ENCODE peak calls at places on chromosome 4, in eight cellular contexts. Q, S, D, Z, R, N, G and K are unnamed samples.

GRCh38 chr4:101761405-101761804 is 29.1 kb upstream of the BANK1 start:
- DNase-seq in S (no peak), G (no peak), Q (no peak), Z (no peak), D (no peak), N (no peak), R (no peak), K (no peak)

GRCh38 chr4:123419885-123420743 is 23.5 kb downstream of the SPRY1 start:
- DNase-seq in N (no peak), S (no peak), G (no peak), R (no peak), Q (no peak), Z (no peak), D (no peak), K (no peak)

GRCh38 chr4:155122382-155122781 is 86.1 kb upstream of the NPY2R start:
- DNase-seq in Q (no peak), Z (no peak), D (no peak), N (no peak), G (no peak), S (no peak), R (no peak), K (no peak)

GRCh38 chr4:75990129-75990528 is 616 bp downstream of the SDAD1 start:
- DNase-seq in Q (no peak), S (no peak), Z (no peak), R (no peak), N (no peak), D (no peak), G (peak; percentile 19), K (no peak)

GRCh38 chr4:82811838-82812672 is 13.5 kb upstream of the SCD5 start:
- DNase-seq in N (no peak), Z (no peak), D (no peak), Q (no peak), R (no peak), G (no peak), S (no peak), K (no peak)

GRCh38 chr4:21845663-21846062 is 102.9 kb downstream of the KCNIP4 start:
- DNase-seq in D (no peak), N (no peak), R (no peak), Z (no peak), Q (no peak), G (no peak), S (no peak), K (no peak)

GRCh38 chr4:42643685-42644084 is 13.2 kb downstream of the ATP8A1 start:
- DNase-seq in Z (no peak), G (peak; percentile 94), Q (no peak), N (no peak), S (no peak), D (peak; percentile 95), R (no peak), K (no peak)

GRCh38 chr4:856468-856901 is 30.6 kb upstream of the CPLX1 start:
- DNase-seq in R (no peak), G (no peak), D (peak; percentile 21), Z (no peak), N (no peak), Q (no peak), S (no peak), K (no peak)

GRCh38 chr4:28918871-28919270 is 1801.3 kb upstream of the PCDH7 start:
- DNase-seq in D (no peak), Q (no peak), G (no peak), Z (no peak), S (no peak), N (no peak), R (no peak), K (no peak)

GRCh38 chr4:37441231-37442061 is 196.9 kb downstream of the NWD2 start:
- DNase-seq in R (no peak), Z (no peak), Q (no peak), S (no peak), D (no peak), G (no peak), N (peak; percentile 84), K (no peak)

GRCh38 chr4:158010346-158010745 is 162.5 kb downstream of the GASK1B start:
- DNase-seq in S (no peak), Q (no peak), D (no peak), R (no peak), N (no peak), Z (no peak), G (no peak), K (no peak)

GRCh38 chr4:140252144-140252741 is 98.3 kb upstream of the MAML3 start:
- DNase-seq in G (peak; percentile 14), S (no peak), R (no peak), Z (peak; percentile 70), N (no peak), Q (no peak), D (peak; percentile 18), K (peak; percentile 52)

GRCh38 chr4:10055871-10056270 is 34.6 kb upstream of the SLC2A9 start:
- DNase-seq in Z (no peak), Q (no peak), G (no peak), S (no peak), R (no peak), N (no peak), D (no peak), K (no peak)

GRCh38 chr4:148261861-148262260 is 180.4 kb downstream of the NR3C2 start:
- DNase-seq in N (no peak), G (no peak), R (no peak), S (no peak), Q (no peak), D (no peak), Z (no peak), K (no peak)

GRCh38 chr4:114078636-114079035 is 99.2 kb upstream of the ARSJ start:
- DNase-seq in N (no peak), R (no peak), G (no peak), Z (no peak), S (no peak), Q (no peak), D (no peak), K (no peak)

GRCh38 chr4:78293841-78294301 is 236.7 kb downstream of the FRAS1 start:
- DNase-seq in D (no peak), S (peak; percentile 52), Z (no peak), R (no peak), G (no peak), N (no peak), Q (no peak), K (no peak)

GRCh38 chr4:108834167-108834566 is 71.3 kb upstream of the ETNPPL start:
- DNase-seq in S (peak; percentile 34), Z (no peak), G (no peak), Q (no peak), D (no peak), R (no peak), N (no peak), K (no peak)

GRCh38 chr4:111362891-111363290 is 740.0 kb upstream of the PITX2 start:
- DNase-seq in Q (no peak), N (no peak), G (no peak), D (no peak), Z (no peak), R (no peak), S (no peak), K (no peak)

GRCh38 chr4:8818063-8818881 is 53.4 kb downstream of the HMX1 start:
- DNase-seq in R (no peak), N (no peak), Z (no peak), G (no peak), S (no peak), Q (no peak), D (no peak), K (no peak)

GRCh38 chr4:10529256-10529890 is 72.1 kb upstream of the ZNF518B start:
- DNase-seq in Z (no peak), N (peak; percentile 60), D (no peak), S (no peak), Q (no peak), R (no peak), G (no peak), K (no peak)

GRCh38 chr4:681736-682451 is 7.1 kb downstream of the SLC49A3 start:
- DNase-seq in R (no peak), D (peak; percentile 52), N (no peak), S (no peak), G (no peak), Z (peak; percentile 89), Q (no peak), K (no peak)

GRCh38 chr4:53885668-53886067 is 178.7 kb downstream of the CHIC2 start:
- DNase-seq in Z (no peak), S (no peak), N (no peak), R (no peak), Q (no peak), G (no peak), D (no peak), K (no peak)

GRCh38 chr4:77881460-77882295 is 19.0 kb downstream of the MRPL1 start:
- DNase-seq in S (no peak), D (no peak), Q (no peak), G (no peak), R (no peak), N (no peak), Z (no peak), K (no peak)